ENCODE peak calls at places on chromosome 1, in seven cellular contexts. G is aorta; W is A549; S is NCI-H460; R is activated effector memory CD4-positive, alpha-beta T cell treated with anti-CD3 and anti-CD28 coated beads, Interleukin-2, amount 50 U/mL, for 16 hours; P is mucosa of descending colon; H is ELF-1. D is an unnamed sample.

GRCh38 chr1:105608713-105609112 is 1447.8 kb upstream of the PRMT6 start:
- DNase-seq in G (no peak), W (no peak), S (peak), R (no peak), P (no peak), H (no peak), D (no peak)

GRCh38 chr1:213864007-213864406 is 123.8 kb upstream of the PROX1 start:
- DNase-seq in G (no peak), W (no peak), S (no peak), R (no peak), P (no peak), H (no peak), D (no peak)

GRCh38 chr1:32404956-32405355 is 10.7 kb upstream of the BSDC1 start:
- DNase-seq in G (no peak), W (no peak), S (no peak), R (no peak), P (no peak), H (no peak), D (no peak)

GRCh38 chr1:231625975-231626534 is 535 bp upstream of the DISC1 start:
- DNase-seq in G (no peak), W (no peak), S (no peak), R (peak), P (no peak), H (no peak), D (no peak)

GRCh38 chr1:59703918-59704378 is 110.8 kb upstream of the HOOK1 start:
- DNase-seq in G (no peak), W (no peak), S (no peak), R (no peak), P (no peak), H (no peak), D (no peak)

GRCh38 chr1:15902882-15903281 is 55.4 kb downstream of the SPEN start:
- DNase-seq in G (no peak), W (peak), S (peak), R (no peak), P (no peak), H (no peak), D (no peak)

GRCh38 chr1:153567621-153568366 is 2.1 kb upstream of the S100A2 start:
- DNase-seq in G (no peak), W (peak), S (peak), R (peak), P (no peak), H (peak), D (peak)

GRCh38 chr1:82329226-82329625 is 528.5 kb downstream of the ADGRL2 start:
- DNase-seq in G (no peak), W (no peak), S (no peak), R (no peak), P (no peak), H (no peak), D (no peak)

GRCh38 chr1:152043870-152044269 is 7.1 kb upstream of the S100A11 start:
- DNase-seq in G (no peak), W (no peak), S (no peak), R (no peak), P (no peak), H (peak), D (no peak)

GRCh38 chr1:211476200-211476849 is 15.6 kb downstream of the RD3 start:
- DNase-seq in G (peak), W (peak), S (peak), R (peak), P (peak), H (peak), D (peak)

GRCh38 chr1:42845866-42846256 is 552 bp upstream of the ZNF691 start:
- DNase-seq in G (no peak), W (no peak), S (no peak), R (no peak), P (no peak), H (no peak), D (no peak)

D was measured in T-helper 2 cell treated with Interferon-gamma antibody and Interleukin-4, amounts not matched to agents 5 μg/mL and 100 μg/mL, for 36 hours.